ENCODE peak calls at places on chromosomes 1 and 21, in nine cellular contexts. J is PC-9, L is vagina, K is prostate gland, P is psoas muscle, U is IMR-90, C is OCI-LY7, X is left ventricle myocardium inferior, I is A549. N is an unnamed sample.

GRCh38 chr1:149843302-149844041 is 55.9 kb upstream of the BOLA1 start:
- DNase-seq in K (peak; percentile 4), C (peak; percentile 56), P (no peak), U (no peak), L (no peak), X (no peak), J (no peak), I (no peak), N (no peak)

GRCh38 chr1:24074817-24075725 is 36.9 kb downstream of the MYOM3 start:
- DNase-seq in C (peak; percentile 13), J (peak; percentile 9), K (no peak), I (no peak), U (no peak), X (no peak), L (no peak), P (no peak), N (no peak)

GRCh38 chr1:228373004-228373680 is 33.5 kb downstream of the TRIM11 start:
- DNase-seq in P (no peak), U (no peak), K (no peak), X (peak; percentile 4), I (no peak), C (no peak), J (no peak), L (no peak), N (peak; percentile 61)

GRCh38 chr1:228830954-228831481 is 95.7 kb downstream of the RHOU start:
- DNase-seq in K (no peak), L (no peak), J (no peak), C (no peak), X (no peak), P (no peak), I (peak; percentile 58), U (peak; percentile 65), N (no peak)

GRCh38 chr1:89708727-89709375 is 75.9 kb downstream of the LRRC8C start:
- DNase-seq in U (peak; percentile 28), J (no peak), C (no peak), I (no peak), P (no peak), X (no peak), L (no peak), K (no peak), N (no peak)

GRCh38 chr1:47351305-47351704 is 17.7 kb downstream of the CMPK1 start:
- DNase-seq in I (no peak), U (peak; percentile 76), C (no peak), K (no peak), L (no peak), P (no peak), X (no peak), J (no peak), N (no peak)

GRCh38 chr1:30888391-30888790 is 20.2 kb downstream of the SDC3 start:
- DNase-seq in I (no peak), C (no peak), L (no peak), U (peak; percentile 96), P (no peak), K (peak; percentile 45), X (peak; percentile 71), J (no peak), N (peak; percentile 64)

GRCh38 chr1:230773396-230774033 is 26.3 kb downstream of the CAPN9 start:
- DNase-seq in X (no peak), K (no peak), I (no peak), J (no peak), P (no peak), L (no peak), C (no peak), U (no peak), N (no peak)

GRCh38 chr1:115423776-115424175 is 85.7 kb upstream of the NGF start:
- DNase-seq in I (no peak), X (no peak), U (peak; percentile 74), K (no peak), L (no peak), P (no peak), J (no peak), C (no peak), N (no peak)

GRCh38 chr21:30329203-30329868 is 8.2 kb downstream of the KRTAP27-1 start:
- DNase-seq in L (no peak), X (no peak), C (no peak), J (no peak), P (no peak), U (no peak), I (no peak), K (no peak), N (no peak)

GRCh38 chr1:232676307-232676706 is 46.4 kb upstream of the SIPA1L2 start:
- DNase-seq in P (no peak), U (no peak), C (no peak), L (no peak), J (no peak), K (no peak), I (no peak), X (no peak), N (no peak)

GRCh38 chr21:25313891-25314646 is 293.2 kb downstream of the MRPL39 start:
- DNase-seq in U (peak; percentile 67), J (no peak), X (no peak), P (no peak), C (no peak), I (no peak), K (no peak), L (no peak), N (no peak)

GRCh38 chr1:165949335-165950130 is 122.1 kb downstream of the UCK2 start:
- DNase-seq in J (peak; percentile 7), P (no peak), X (no peak), K (no peak), U (no peak), I (no peak), C (no peak), L (peak; percentile 67), N (no peak)

GRCh38 chr1:117370071-117370470 is 2.8 kb downstream of the MAN1A2 start:
- DNase-seq in C (no peak), P (no peak), L (no peak), X (no peak), K (no peak), J (no peak), U (peak; percentile 6), I (no peak), N (no peak)

GRCh38 chr1:206001476-206001888 is 1.7 kb downstream of the RAB7B start:
- DNase-seq in K (no peak), U (peak; percentile 97), J (peak; percentile 37), I (peak; percentile 90), C (no peak), L (peak; percentile 89), X (no peak), P (peak; percentile 40), N (peak; percentile 62)

GRCh38 chr1:232963366-232963765 is 13.0 kb downstream of the NTPCR start:
- DNase-seq in K (no peak), U (peak; percentile 32), J (no peak), C (no peak), P (no peak), I (no peak), X (no peak), L (no peak), N (no peak)

GRCh38 chr1:31434101-31434871 is 21.3 kb downstream of the SERINC2 start:
- DNase-seq in C (no peak), P (no peak), X (no peak), I (no peak), J (no peak), U (no peak), K (no peak), L (no peak), N (peak; percentile 59)

GRCh38 chr1:111649648-111650047 is 30.1 kb downstream of the RAP1A start:
- DNase-seq in K (peak; percentile 18), C (no peak), U (no peak), X (no peak), L (no peak), I (no peak), J (no peak), P (no peak), N (no peak)

GRCh38 chr1:156075775-156076204 is 6.5 kb downstream of the MEX3A start:
- DNase-seq in J (no peak), X (no peak), K (no peak), U (no peak), L (no peak), P (no peak), C (no peak), I (no peak), N (no peak)
- H3K4me1 ChIP-seq in J (no peaks in the 10 kb centered on the region), X (peaks cover 26% of the 10 kb centered on the region), K (no peaks in the 10 kb centered on the region), U (peaks cover 26% of the 10 kb centered on the region), L (peaks cover 18% of the 10 kb centered on the region), P (no peaks in the 10 kb centered on the region), C (peaks cover 25% of the 10 kb centered on the region), I (peaks cover 5% of the 10 kb centered on the region), N (no peaks in the 10 kb centered on the region)

GRCh38 chr1:157110686-157111085 is 11.1 kb upstream of the ETV3L start:
- DNase-seq in L (no peak), X (no peak), K (no peak), P (no peak), C (no peak), J (no peak), U (no peak), I (no peak), N (no peak)
- H3K4me3 ChIP-seq in L (no peak overlapping the region), X (no peak overlapping the region), K (no peak overlapping the region), P (no peak overlapping the region), C (no peak overlapping the region), J (no peak overlapping the region), U (no peak overlapping the region), I (no peak overlapping the region), N (no peak overlapping the region)

DNA sequence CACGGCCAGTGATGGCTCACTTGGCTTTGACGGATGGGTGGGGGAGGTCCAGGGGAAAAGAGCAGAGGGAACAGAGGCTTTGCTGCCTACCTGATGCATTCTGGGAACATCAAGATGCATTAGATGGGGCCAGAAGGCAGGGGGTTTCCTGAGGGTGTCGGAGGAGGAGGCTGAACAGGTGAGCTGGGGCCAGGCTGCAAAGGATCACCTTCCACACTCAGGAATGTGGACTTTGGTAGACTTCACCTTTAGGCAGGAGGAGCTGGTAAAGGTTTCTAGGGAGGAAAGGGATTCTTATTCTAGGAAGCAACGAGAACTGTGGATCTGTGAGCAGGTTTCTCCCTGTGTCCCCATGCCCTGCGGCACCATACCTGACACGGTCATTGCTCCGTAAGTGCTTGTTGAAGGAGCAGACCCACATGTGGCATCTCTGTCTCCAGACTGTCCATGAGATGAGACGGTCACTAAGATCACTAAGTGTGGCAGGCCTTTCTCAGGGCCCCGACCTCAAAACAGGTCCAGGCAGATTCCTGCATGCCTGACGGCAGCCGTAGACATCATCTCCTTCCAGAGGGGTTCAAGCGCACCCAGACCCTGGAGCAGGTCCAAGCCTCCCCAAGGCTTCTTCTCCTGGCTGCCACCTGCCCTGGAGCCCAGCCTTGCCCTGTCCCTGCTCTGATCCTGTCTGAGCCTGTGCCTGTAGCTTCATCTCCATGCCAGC is 89.1 kb upstream of the SLC25A33 start:
- DNase-seq in X (no peak), K (peak; percentile 32), U (no peak), P (no peak), L (no peak), I (no peak), J (peak; percentile 40), C (no peak), N (no peak)
- H3K27ac ChIP-seq in X (peak overlapping the region; percentile 71), K (peak overlapping the region; percentile 51), U (no peak overlapping the region), P (peak overlapping the region; percentile 80), L (peak overlapping the region; percentile 34), I (no peak overlapping the region), J (no peak overlapping the region), C (no peak overlapping the region), N (peak overlapping the region; percentile 77)

GRCh38 chr1:54243022-54243421 is 43.1 kb downstream of the MRPL37 start:
- DNase-seq in I (no peak), C (no peak), K (no peak), J (no peak), L (no peak), P (no peak), X (no peak), U (no peak), N (no peak)
- H3K4me1 ChIP-seq in I (no peaks in the 10 kb centered on the region), C (no peaks in the 10 kb centered on the region), K (no peaks in the 10 kb centered on the region), J (no peaks in the 10 kb centered on the region), L (no peaks in the 10 kb centered on the region), P (no peaks in the 10 kb centered on the region), X (peaks cover 31% of the 10 kb centered on the region), U (no peaks in the 10 kb centered on the region), N (peaks cover 16% of the 10 kb centered on the region)

GRCh38 chr21:38258803-38259485 is 2.2 kb downstream of the KCNJ15 start:
- DNase-seq in X (no peak), P (no peak), L (no peak), K (no peak), U (peak; percentile 98), C (no peak), I (peak; percentile 17), J (no peak), N (no peak)
- H3K4me3 ChIP-seq in X (no peak overlapping the region), P (no peak overlapping the region), L (no peak overlapping the region), K (no peak overlapping the region), U (no peak overlapping the region), C (no peak overlapping the region), I (no peak overlapping the region), J (no peak overlapping the region), N (no peak overlapping the region)